ENCODE peak calls at places on chromosomes 1 and 21, in seven cellular contexts. One of them, this sample, is unnamed.

GRCh38 chr1:38783659-38784229 is 75.8 kb downstream of the RRAGC start:
- DNase-seq in SK-N-SH: peak
- DNase-seq in HepG2: peak
- DNase-seq in H1: no peak
- DNase-seq in K562: peak
- DNase-seq in HCT116: no peak
- DNase-seq in NT2/D1: no peak
- DNase-seq in this sample: no peak

GRCh38 chr21:46661211-46661625 is 25.7 kb downstream of the PRMT2 start:
- DNase-seq in SK-N-SH: peak
- DNase-seq in HepG2: no peak
- DNase-seq in H1: peak
- DNase-seq in K562: no peak
- DNase-seq in HCT116: no peak
- DNase-seq in NT2/D1: peak
- DNase-seq in this sample: no peak

GRCh38 chr1:39681999-39682398 is 9.2 kb downstream of the HPCAL4 start:
- DNase-seq in SK-N-SH: no peak
- DNase-seq in HepG2: no peak
- DNase-seq in H1: no peak
- DNase-seq in K562: no peak
- DNase-seq in HCT116: no peak
- DNase-seq in NT2/D1: no peak
- DNase-seq in this sample: no peak

GRCh38 chr1:184801503-184801902 is 46.8 kb upstream of the EDEM3 start:
- DNase-seq in SK-N-SH: no peak
- DNase-seq in HepG2: no peak
- DNase-seq in H1: no peak
- DNase-seq in K562: no peak
- DNase-seq in HCT116: no peak
- DNase-seq in NT2/D1: no peak
- DNase-seq in this sample: no peak

GRCh38 chr1:150876111-150876434 is 326 bp downstream of the ARNT start:
- DNase-seq in SK-N-SH: no peak
- DNase-seq in HepG2: peak
- DNase-seq in H1: no peak
- DNase-seq in K562: no peak
- DNase-seq in HCT116: peak
- DNase-seq in NT2/D1: peak
- DNase-seq in this sample: no peak

GRCh38 chr1:154745750-154746425 is 124.2 kb downstream of the KCNN3 start:
- DNase-seq in SK-N-SH: no peak
- DNase-seq in HepG2: no peak
- DNase-seq in H1: no peak
- DNase-seq in K562: no peak
- DNase-seq in HCT116: no peak
- DNase-seq in NT2/D1: no peak
- DNase-seq in this sample: no peak

GRCh38 chr21:31554511-31555022 is 104.9 kb upstream of the SOD1 start:
- DNase-seq in SK-N-SH: no peak
- DNase-seq in HepG2: no peak
- DNase-seq in H1: no peak
- DNase-seq in K562: no peak
- DNase-seq in HCT116: peak
- DNase-seq in NT2/D1: peak
- DNase-seq in this sample: peak

GRCh38 chr21:41426656-41427311 is 745 bp downstream of the MX1 start:
- DNase-seq in SK-N-SH: peak
- DNase-seq in HepG2: no peak
- DNase-seq in H1: peak
- DNase-seq in K562: no peak
- DNase-seq in HCT116: no peak
- DNase-seq in NT2/D1: no peak
- DNase-seq in this sample: no peak

GRCh38 chr1:150551784-150552691 is 2.8 kb downstream of the ADAMTSL4 start:
- DNase-seq in SK-N-SH: no peak
- DNase-seq in HepG2: peak
- DNase-seq in H1: no peak
- DNase-seq in K562: peak
- DNase-seq in HCT116: no peak
- DNase-seq in NT2/D1: no peak
- DNase-seq in this sample: no peak

GRCh38 chr21:39631842-39632577 is 19.3 kb downstream of the B3GALT5 start:
- DNase-seq in SK-N-SH: no peak
- DNase-seq in HepG2: no peak
- DNase-seq in H1: no peak
- DNase-seq in K562: no peak
- DNase-seq in HCT116: no peak
- DNase-seq in NT2/D1: no peak
- DNase-seq in this sample: no peak

GRCh38 chr21:39630827-39631226 is 18.1 kb downstream of the B3GALT5 start:
- DNase-seq in SK-N-SH: no peak
- DNase-seq in HepG2: no peak
- DNase-seq in H1: no peak
- DNase-seq in K562: no peak
- DNase-seq in HCT116: no peak
- DNase-seq in NT2/D1: no peak
- DNase-seq in this sample: no peak

GRCh38 chr21:39634507-39634906 is 21.8 kb downstream of the B3GALT5 start:
- DNase-seq in SK-N-SH: no peak
- DNase-seq in HepG2: no peak
- DNase-seq in H1: no peak
- DNase-seq in K562: no peak
- DNase-seq in HCT116: no peak
- DNase-seq in NT2/D1: no peak
- DNase-seq in this sample: no peak

GRCh38 chr21:39633043-39633442 is 20.3 kb downstream of the B3GALT5 start:
- DNase-seq in SK-N-SH: no peak
- DNase-seq in HepG2: no peak
- DNase-seq in H1: no peak
- DNase-seq in K562: no peak
- DNase-seq in HCT116: peak
- DNase-seq in NT2/D1: no peak
- DNase-seq in this sample: no peak

GRCh38 chr21:39633770-39634181 is 21.0 kb downstream of the B3GALT5 start:
- DNase-seq in SK-N-SH: no peak
- DNase-seq in HepG2: no peak
- DNase-seq in H1: no peak
- DNase-seq in K562: no peak
- DNase-seq in HCT116: peak
- DNase-seq in NT2/D1: no peak
- DNase-seq in this sample: no peak
- TF ChIP-seq YY1 in SK-N-SH: no peak
- TF ChIP-seq YY1 in HepG2: no peak
- TF ChIP-seq YY1 in H1: no peak
- TF ChIP-seq YY1 in K562: no peak
- TF ChIP-seq YY1 in HCT116: no peak
- TF ChIP-seq YY1 in NT2/D1: no peak
- TF ChIP-seq YY1 in this sample: no peak

GRCh38 chr21:19853061-19853460 is 1145.1 kb upstream of the NCAM2 start:
- DNase-seq in SK-N-SH: no peak
- DNase-seq in HepG2: no peak
- DNase-seq in H1: no peak
- DNase-seq in K562: no peak
- DNase-seq in HCT116: no peak
- DNase-seq in NT2/D1: no peak
- DNase-seq in this sample: no peak

GRCh38 chr21:19855522-19855921 is 1142.7 kb upstream of the NCAM2 start:
- DNase-seq in SK-N-SH: no peak
- DNase-seq in HepG2: no peak
- DNase-seq in H1: no peak
- DNase-seq in K562: no peak
- DNase-seq in HCT116: no peak
- DNase-seq in NT2/D1: no peak
- DNase-seq in this sample: no peak

GRCh38 chr21:19850157-19850556 is 1148.1 kb upstream of the NCAM2 start:
- DNase-seq in SK-N-SH: no peak
- DNase-seq in HepG2: no peak
- DNase-seq in H1: no peak
- DNase-seq in K562: no peak
- DNase-seq in HCT116: no peak
- DNase-seq in NT2/D1: no peak
- DNase-seq in this sample: no peak

DNA sequence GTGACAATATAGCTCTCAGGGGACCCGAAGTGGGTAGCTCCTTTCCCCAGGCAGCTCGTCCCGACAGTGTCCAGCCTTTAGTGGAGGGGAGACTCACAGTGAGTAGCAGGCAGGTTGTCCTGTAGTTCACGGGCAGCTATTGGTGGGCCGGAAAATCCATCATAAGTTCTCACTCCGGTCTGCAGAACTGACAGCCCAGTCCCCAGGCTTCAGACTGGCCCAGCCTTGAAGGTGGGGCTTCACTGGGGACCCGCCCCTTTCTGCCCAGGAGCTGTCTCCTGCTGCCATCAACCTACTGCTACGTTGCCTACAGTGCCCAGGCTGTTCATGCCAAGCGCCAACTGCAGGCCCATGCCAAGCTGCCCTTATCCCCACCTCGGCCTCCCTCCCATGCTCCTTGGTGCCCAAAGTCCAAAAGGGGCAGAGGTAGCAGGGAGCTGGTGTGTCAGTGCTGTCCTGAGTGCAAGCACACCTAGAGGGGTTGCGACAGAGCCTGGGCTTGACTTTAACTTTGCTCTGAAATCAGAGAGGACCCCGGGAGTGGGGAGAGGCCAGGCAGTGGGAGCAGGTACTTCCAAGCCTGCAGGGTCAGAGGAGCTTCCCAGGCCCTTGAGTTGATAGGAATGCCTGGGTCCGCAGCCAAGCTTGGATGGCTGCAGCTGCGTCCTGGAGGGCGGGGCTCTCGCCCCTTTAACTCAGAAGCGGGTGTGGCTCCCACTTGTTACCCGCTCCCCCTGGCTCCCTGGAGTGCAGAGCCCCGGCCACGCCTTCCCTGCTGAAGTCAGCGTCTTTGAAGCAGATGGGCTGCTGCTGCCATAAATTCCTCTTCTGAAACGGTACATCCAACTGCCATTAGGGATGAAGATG is 1144.3 kb upstream of the NCAM2 start:
- DNase-seq in SK-N-SH: no peak
- DNase-seq in HepG2: no peak
- DNase-seq in H1: no peak
- DNase-seq in K562: peak
- DNase-seq in HCT116: no peak
- DNase-seq in NT2/D1: no peak
- DNase-seq in this sample: no peak
- TF ChIP-seq YY1 in SK-N-SH: no peak
- TF ChIP-seq YY1 in HepG2: no peak
- TF ChIP-seq YY1 in H1: no peak
- TF ChIP-seq YY1 in K562: no peak
- TF ChIP-seq YY1 in HCT116: no peak
- TF ChIP-seq YY1 in NT2/D1: no peak
- TF ChIP-seq YY1 in this sample: no peak

GRCh38 chr1:208205216-208206013 is 38.8 kb downstream of the PLXNA2 start:
- DNase-seq in SK-N-SH: peak
- DNase-seq in HepG2: no peak
- DNase-seq in H1: no peak
- DNase-seq in K562: no peak
- DNase-seq in HCT116: no peak
- DNase-seq in NT2/D1: no peak
- DNase-seq in this sample: no peak

GRCh38 chr1:208206092-208206698 is 38.0 kb downstream of the PLXNA2 start:
- DNase-seq in SK-N-SH: no peak
- DNase-seq in HepG2: no peak
- DNase-seq in H1: no peak
- DNase-seq in K562: no peak
- DNase-seq in HCT116: no peak
- DNase-seq in NT2/D1: no peak
- DNase-seq in this sample: no peak

GRCh38 chr1:208208132-208208487 is 36.1 kb downstream of the PLXNA2 start:
- DNase-seq in SK-N-SH: no peak
- DNase-seq in HepG2: no peak
- DNase-seq in H1: no peak
- DNase-seq in K562: no peak
- DNase-seq in HCT116: no peak
- DNase-seq in NT2/D1: no peak
- DNase-seq in this sample: no peak

GRCh38 chr1:208209286-208209685 is 34.9 kb downstream of the PLXNA2 start:
- DNase-seq in SK-N-SH: no peak
- DNase-seq in HepG2: no peak
- DNase-seq in H1: no peak
- DNase-seq in K562: no peak
- DNase-seq in HCT116: no peak
- DNase-seq in NT2/D1: no peak
- DNase-seq in this sample: no peak

GRCh38 chr1:208207388-208208131 is 36.6 kb downstream of the PLXNA2 start:
- DNase-seq in SK-N-SH: no peak
- DNase-seq in HepG2: peak
- DNase-seq in H1: no peak
- DNase-seq in K562: no peak
- DNase-seq in HCT116: no peak
- DNase-seq in NT2/D1: no peak
- DNase-seq in this sample: no peak
- TF ChIP-seq YY1 in SK-N-SH: no peak
- TF ChIP-seq YY1 in HepG2: no peak
- TF ChIP-seq YY1 in H1: no peak
- TF ChIP-seq YY1 in K562: no peak
- TF ChIP-seq YY1 in HCT116: no peak
- TF ChIP-seq YY1 in NT2/D1: no peak
- TF ChIP-seq YY1 in this sample: no peak

GRCh38 chr1:15992187-15992553 is 11.9 kb upstream of the SRARP start:
- DNase-seq in SK-N-SH: no peak
- DNase-seq in HepG2: no peak
- DNase-seq in H1: no peak
- DNase-seq in K562: no peak
- DNase-seq in HCT116: no peak
- DNase-seq in NT2/D1: no peak
- DNase-seq in this sample: no peak

GRCh38 chr1:15991427-15992186 is 12.4 kb upstream of the SRARP start:
- DNase-seq in SK-N-SH: no peak
- DNase-seq in HepG2: no peak
- DNase-seq in H1: no peak
- DNase-seq in K562: no peak
- DNase-seq in HCT116: no peak
- DNase-seq in NT2/D1: no peak
- DNase-seq in this sample: no peak

GRCh38 chr1:15988856-15989736 is 13.2 kb upstream of the ZBTB17 start:
- DNase-seq in SK-N-SH: no peak
- DNase-seq in HepG2: no peak
- DNase-seq in H1: no peak
- DNase-seq in K562: peak
- DNase-seq in HCT116: no peak
- DNase-seq in NT2/D1: no peak
- DNase-seq in this sample: no peak

GRCh38 chr1:15992582-15993500 is 11.2 kb upstream of the SRARP start:
- DNase-seq in SK-N-SH: no peak
- DNase-seq in HepG2: no peak
- DNase-seq in H1: no peak
- DNase-seq in K562: no peak
- DNase-seq in HCT116: no peak
- DNase-seq in NT2/D1: no peak
- DNase-seq in this sample: no peak

DNA sequence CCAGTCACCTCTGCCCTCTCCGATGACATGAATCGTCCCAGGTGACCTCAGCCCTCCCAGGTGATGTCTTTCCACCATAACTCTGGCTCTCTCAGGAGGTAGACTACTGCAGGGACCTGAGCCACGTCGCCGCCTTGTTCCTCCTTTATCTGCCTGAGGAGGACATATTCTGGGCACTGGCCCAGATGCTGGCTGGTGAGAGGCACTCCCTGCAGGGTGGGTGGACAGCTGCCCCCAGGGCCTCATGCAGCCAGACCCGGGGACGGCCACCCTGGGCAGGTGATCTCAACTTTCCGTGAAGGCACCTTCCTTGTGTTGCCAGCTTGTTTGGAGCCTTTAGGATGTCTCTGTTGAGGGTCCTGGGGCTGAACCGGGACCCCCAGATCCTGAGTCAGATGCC is 13.9 kb upstream of the ZBTB17 start:
- DNase-seq in SK-N-SH: no peak
- DNase-seq in HepG2: no peak
- DNase-seq in H1: no peak
- DNase-seq in K562: peak
- DNase-seq in HCT116: no peak
- DNase-seq in NT2/D1: no peak
- DNase-seq in this sample: no peak
- TF ChIP-seq YY1 in SK-N-SH: no peak
- TF ChIP-seq YY1 in HepG2: no peak
- TF ChIP-seq YY1 in H1: no peak
- TF ChIP-seq YY1 in K562: no peak
- TF ChIP-seq YY1 in HCT116: no peak
- TF ChIP-seq YY1 in NT2/D1: no peak
- TF ChIP-seq YY1 in this sample: no peak